ENCODE peak calls at places on chromosomes 11 and 22, in nine cellular contexts. One of them, this sample, is unnamed.

GRCh38 chr22:38788417-38788816 is 5.5 kb downstream of the DNAL4 start:
- DNase-seq in activated CD4-positive, alpha-beta T cell treated with anti-CD3 and anti-CD28 coated beads for 36 hours: no peak
- DNase-seq in GM23248: peak
- DNase-seq in Peyer's patch: no peak
- DNase-seq in NCI-H1092 treated with DMSO at 0.1 percent for 48 hours: peak
- DNase-seq in AML-193: no peak
- DNase-seq in CD4-positive, alpha-beta T cell: no peak
- DNase-seq in tibial artery: peak
- DNase-seq in AG04450: peak
- DNase-seq in this sample: peak

GRCh38 chr11:7547091-7547490 is 33.3 kb downstream of the PPFIBP2 start:
- DNase-seq in activated CD4-positive, alpha-beta T cell treated with anti-CD3 and anti-CD28 coated beads for 36 hours: no peak
- DNase-seq in GM23248: no peak
- DNase-seq in Peyer's patch: no peak
- DNase-seq in NCI-H1092 treated with DMSO at 0.1 percent for 48 hours: no peak
- DNase-seq in AML-193: no peak
- DNase-seq in CD4-positive, alpha-beta T cell: no peak
- DNase-seq in tibial artery: no peak
- DNase-seq in AG04450: no peak
- DNase-seq in this sample: no peak

GRCh38 chr22:49701380-49702067 is 126.1 kb downstream of the BRD1 start:
- DNase-seq in activated CD4-positive, alpha-beta T cell treated with anti-CD3 and anti-CD28 coated beads for 36 hours: peak
- DNase-seq in GM23248: no peak
- DNase-seq in Peyer's patch: no peak
- DNase-seq in NCI-H1092 treated with DMSO at 0.1 percent for 48 hours: no peak
- DNase-seq in AML-193: peak
- DNase-seq in CD4-positive, alpha-beta T cell: no peak
- DNase-seq in tibial artery: no peak
- DNase-seq in AG04450: no peak
- DNase-seq in this sample: no peak

GRCh38 chr11:65274734-65275682 is 13.2 kb downstream of the POLA2 start:
- DNase-seq in activated CD4-positive, alpha-beta T cell treated with anti-CD3 and anti-CD28 coated beads for 36 hours: peak
- DNase-seq in GM23248: peak
- DNase-seq in Peyer's patch: no peak
- DNase-seq in NCI-H1092 treated with DMSO at 0.1 percent for 48 hours: peak
- DNase-seq in AML-193: peak
- DNase-seq in CD4-positive, alpha-beta T cell: no peak
- DNase-seq in tibial artery: peak
- DNase-seq in AG04450: peak
- DNase-seq in this sample: peak

GRCh38 chr11:130585545-130585944 is 137.1 kb downstream of the ADAMTS15 start:
- DNase-seq in activated CD4-positive, alpha-beta T cell treated with anti-CD3 and anti-CD28 coated beads for 36 hours: no peak
- DNase-seq in GM23248: peak
- DNase-seq in Peyer's patch: no peak
- DNase-seq in NCI-H1092 treated with DMSO at 0.1 percent for 48 hours: no peak
- DNase-seq in AML-193: no peak
- DNase-seq in CD4-positive, alpha-beta T cell: no peak
- DNase-seq in tibial artery: no peak
- DNase-seq in AG04450: no peak
- DNase-seq in this sample: peak

GRCh38 chr11:92576315-92576714 is 351.7 kb downstream of the FAT3 start:
- DNase-seq in activated CD4-positive, alpha-beta T cell treated with anti-CD3 and anti-CD28 coated beads for 36 hours: no peak
- DNase-seq in GM23248: no peak
- DNase-seq in Peyer's patch: no peak
- DNase-seq in NCI-H1092 treated with DMSO at 0.1 percent for 48 hours: no peak
- DNase-seq in AML-193: no peak
- DNase-seq in CD4-positive, alpha-beta T cell: no peak
- DNase-seq in tibial artery: no peak
- DNase-seq in AG04450: no peak
- DNase-seq in this sample: no peak

GRCh38 chr22:43855431-43855830 is 6.9 kb downstream of the SULT4A1 start:
- DNase-seq in activated CD4-positive, alpha-beta T cell treated with anti-CD3 and anti-CD28 coated beads for 36 hours: no peak
- DNase-seq in GM23248: no peak
- DNase-seq in Peyer's patch: peak
- DNase-seq in NCI-H1092 treated with DMSO at 0.1 percent for 48 hours: no peak
- DNase-seq in AML-193: no peak
- DNase-seq in CD4-positive, alpha-beta T cell: no peak
- DNase-seq in tibial artery: no peak
- DNase-seq in AG04450: no peak
- DNase-seq in this sample: no peak

GRCh38 chr11:63845305-63845704 is 6.4 kb downstream of the MARK2 start:
- DNase-seq in activated CD4-positive, alpha-beta T cell treated with anti-CD3 and anti-CD28 coated beads for 36 hours: no peak
- DNase-seq in GM23248: peak
- DNase-seq in Peyer's patch: no peak
- DNase-seq in NCI-H1092 treated with DMSO at 0.1 percent for 48 hours: no peak
- DNase-seq in AML-193: no peak
- DNase-seq in CD4-positive, alpha-beta T cell: no peak
- DNase-seq in tibial artery: no peak
- DNase-seq in AG04450: peak
- DNase-seq in this sample: peak

GRCh38 chr11:85821636-85822035 is 10.7 kb upstream of the SYTL2 start:
- DNase-seq in activated CD4-positive, alpha-beta T cell treated with anti-CD3 and anti-CD28 coated beads for 36 hours: peak
- DNase-seq in GM23248: peak
- DNase-seq in Peyer's patch: no peak
- DNase-seq in NCI-H1092 treated with DMSO at 0.1 percent for 48 hours: no peak
- DNase-seq in AML-193: no peak
- DNase-seq in CD4-positive, alpha-beta T cell: no peak
- DNase-seq in tibial artery: no peak
- DNase-seq in AG04450: no peak
- DNase-seq in this sample: peak

GRCh38 chr11:72278911-72279310 is 34.9 kb upstream of the PHOX2A start:
- DNase-seq in activated CD4-positive, alpha-beta T cell treated with anti-CD3 and anti-CD28 coated beads for 36 hours: no peak
- DNase-seq in GM23248: peak
- DNase-seq in Peyer's patch: no peak
- DNase-seq in NCI-H1092 treated with DMSO at 0.1 percent for 48 hours: no peak
- DNase-seq in AML-193: no peak
- DNase-seq in CD4-positive, alpha-beta T cell: no peak
- DNase-seq in tibial artery: no peak
- DNase-seq in AG04450: no peak
- DNase-seq in this sample: peak

GRCh38 chr11:107576497-107577086 is 11.1 kb upstream of the ALKBH8 start:
- DNase-seq in activated CD4-positive, alpha-beta T cell treated with anti-CD3 and anti-CD28 coated beads for 36 hours: peak
- DNase-seq in GM23248: peak
- DNase-seq in Peyer's patch: no peak
- DNase-seq in NCI-H1092 treated with DMSO at 0.1 percent for 48 hours: peak
- DNase-seq in AML-193: peak
- DNase-seq in CD4-positive, alpha-beta T cell: no peak
- DNase-seq in tibial artery: peak
- DNase-seq in AG04450: no peak
- DNase-seq in this sample: peak

GRCh38 chr11:45736424-45736823 is 68.5 kb upstream of the SLC35C1 start:
- DNase-seq in activated CD4-positive, alpha-beta T cell treated with anti-CD3 and anti-CD28 coated beads for 36 hours: no peak
- DNase-seq in GM23248: peak
- DNase-seq in Peyer's patch: no peak
- DNase-seq in NCI-H1092 treated with DMSO at 0.1 percent for 48 hours: no peak
- DNase-seq in AML-193: no peak
- DNase-seq in CD4-positive, alpha-beta T cell: no peak
- DNase-seq in tibial artery: peak
- DNase-seq in AG04450: no peak
- DNase-seq in this sample: peak

GRCh38 chr11:8069771-8070170 is 11.2 kb upstream of the TUB start:
- DNase-seq in activated CD4-positive, alpha-beta T cell treated with anti-CD3 and anti-CD28 coated beads for 36 hours: no peak
- DNase-seq in GM23248: no peak
- DNase-seq in Peyer's patch: no peak
- DNase-seq in NCI-H1092 treated with DMSO at 0.1 percent for 48 hours: no peak
- DNase-seq in AML-193: no peak
- DNase-seq in CD4-positive, alpha-beta T cell: no peak
- DNase-seq in tibial artery: peak
- DNase-seq in AG04450: no peak
- DNase-seq in this sample: no peak

GRCh38 chr11:1392111-1392510 is 2.4 kb downstream of the BRSK2 start:
- DNase-seq in activated CD4-positive, alpha-beta T cell treated with anti-CD3 and anti-CD28 coated beads for 36 hours: no peak
- DNase-seq in GM23248: no peak
- DNase-seq in Peyer's patch: no peak
- DNase-seq in NCI-H1092 treated with DMSO at 0.1 percent for 48 hours: peak
- DNase-seq in AML-193: no peak
- DNase-seq in CD4-positive, alpha-beta T cell: no peak
- DNase-seq in tibial artery: no peak
- DNase-seq in AG04450: no peak
- DNase-seq in this sample: no peak

GRCh38 chr22:41382610-41383009 is 868 bp downstream of the TEF start:
- DNase-seq in activated CD4-positive, alpha-beta T cell treated with anti-CD3 and anti-CD28 coated beads for 36 hours: no peak
- DNase-seq in GM23248: peak
- DNase-seq in Peyer's patch: no peak
- DNase-seq in NCI-H1092 treated with DMSO at 0.1 percent for 48 hours: no peak
- DNase-seq in AML-193: no peak
- DNase-seq in CD4-positive, alpha-beta T cell: no peak
- DNase-seq in tibial artery: no peak
- DNase-seq in AG04450: no peak
- DNase-seq in this sample: no peak

GRCh38 chr11:93541884-93542752 is 1.1 kb downstream of the SMCO4 start:
- DNase-seq in activated CD4-positive, alpha-beta T cell treated with anti-CD3 and anti-CD28 coated beads for 36 hours: peak
- DNase-seq in GM23248: peak
- DNase-seq in Peyer's patch: peak
- DNase-seq in NCI-H1092 treated with DMSO at 0.1 percent for 48 hours: peak
- DNase-seq in AML-193: peak
- DNase-seq in CD4-positive, alpha-beta T cell: peak
- DNase-seq in tibial artery: peak
- DNase-seq in AG04450: no peak
- DNase-seq in this sample: peak

GRCh38 chr11:73838443-73839122 is 38.1 kb downstream of the COA4 start:
- DNase-seq in activated CD4-positive, alpha-beta T cell treated with anti-CD3 and anti-CD28 coated beads for 36 hours: no peak
- DNase-seq in GM23248: peak
- DNase-seq in Peyer's patch: no peak
- DNase-seq in NCI-H1092 treated with DMSO at 0.1 percent for 48 hours: no peak
- DNase-seq in AML-193: no peak
- DNase-seq in CD4-positive, alpha-beta T cell: no peak
- DNase-seq in tibial artery: no peak
- DNase-seq in AG04450: no peak
- DNase-seq in this sample: no peak

GRCh38 chr11:59615132-59615636 is 390 bp downstream of the OSBP start:
- DNase-seq in activated CD4-positive, alpha-beta T cell treated with anti-CD3 and anti-CD28 coated beads for 36 hours: peak
- DNase-seq in GM23248: peak
- DNase-seq in Peyer's patch: peak
- DNase-seq in NCI-H1092 treated with DMSO at 0.1 percent for 48 hours: peak
- DNase-seq in AML-193: no peak
- DNase-seq in CD4-positive, alpha-beta T cell: peak
- DNase-seq in tibial artery: peak
- DNase-seq in AG04450: no peak
- DNase-seq in this sample: peak

GRCh38 chr11:76656571-76657081 is 13.9 kb downstream of the LRRC32 start:
- DNase-seq in activated CD4-positive, alpha-beta T cell treated with anti-CD3 and anti-CD28 coated beads for 36 hours: no peak
- DNase-seq in GM23248: no peak
- DNase-seq in Peyer's patch: peak
- DNase-seq in NCI-H1092 treated with DMSO at 0.1 percent for 48 hours: no peak
- DNase-seq in AML-193: no peak
- DNase-seq in CD4-positive, alpha-beta T cell: no peak
- DNase-seq in tibial artery: peak
- DNase-seq in AG04450: no peak
- DNase-seq in this sample: no peak

GRCh38 chr11:100682247-100682969 is 4.7 kb upstream of the ARHGAP42 start:
- DNase-seq in activated CD4-positive, alpha-beta T cell treated with anti-CD3 and anti-CD28 coated beads for 36 hours: no peak
- DNase-seq in GM23248: peak
- DNase-seq in Peyer's patch: no peak
- DNase-seq in NCI-H1092 treated with DMSO at 0.1 percent for 48 hours: peak
- DNase-seq in AML-193: no peak
- DNase-seq in CD4-positive, alpha-beta T cell: no peak
- DNase-seq in tibial artery: no peak
- DNase-seq in AG04450: no peak
- DNase-seq in this sample: no peak

GRCh38 chr11:126355926-126356897 is 726 bp downstream of the ST3GAL4 start:
- DNase-seq in activated CD4-positive, alpha-beta T cell treated with anti-CD3 and anti-CD28 coated beads for 36 hours: peak
- DNase-seq in GM23248: peak
- DNase-seq in Peyer's patch: no peak
- DNase-seq in NCI-H1092 treated with DMSO at 0.1 percent for 48 hours: no peak
- DNase-seq in AML-193: peak
- DNase-seq in CD4-positive, alpha-beta T cell: no peak
- DNase-seq in tibial artery: no peak
- DNase-seq in AG04450: no peak
- DNase-seq in this sample: peak

GRCh38 chr11:68441466-68442230 is 18.9 kb upstream of the PPP6R3 start:
- DNase-seq in activated CD4-positive, alpha-beta T cell treated with anti-CD3 and anti-CD28 coated beads for 36 hours: no peak
- DNase-seq in GM23248: peak
- DNase-seq in Peyer's patch: no peak
- DNase-seq in NCI-H1092 treated with DMSO at 0.1 percent for 48 hours: peak
- DNase-seq in AML-193: no peak
- DNase-seq in CD4-positive, alpha-beta T cell: no peak
- DNase-seq in tibial artery: no peak
- DNase-seq in AG04450: no peak
- DNase-seq in this sample: no peak

GRCh38 chr11:117309310-117309709 is 6.7 kb downstream of the BACE1 start:
- DNase-seq in activated CD4-positive, alpha-beta T cell treated with anti-CD3 and anti-CD28 coated beads for 36 hours: no peak
- DNase-seq in GM23248: no peak
- DNase-seq in Peyer's patch: no peak
- DNase-seq in NCI-H1092 treated with DMSO at 0.1 percent for 48 hours: no peak
- DNase-seq in AML-193: no peak
- DNase-seq in CD4-positive, alpha-beta T cell: no peak
- DNase-seq in tibial artery: no peak
- DNase-seq in AG04450: no peak
- DNase-seq in this sample: no peak

GRCh38 chr11:14186376-14186775 is 172.6 kb downstream of the RRAS2 start:
- DNase-seq in activated CD4-positive, alpha-beta T cell treated with anti-CD3 and anti-CD28 coated beads for 36 hours: no peak
- DNase-seq in GM23248: no peak
- DNase-seq in Peyer's patch: no peak
- DNase-seq in NCI-H1092 treated with DMSO at 0.1 percent for 48 hours: no peak
- DNase-seq in AML-193: no peak
- DNase-seq in CD4-positive, alpha-beta T cell: no peak
- DNase-seq in tibial artery: no peak
- DNase-seq in AG04450: no peak
- DNase-seq in this sample: no peak

GRCh38 chr11:63670738-63671321 is 346 bp downstream of the ATL3 start:
- DNase-seq in activated CD4-positive, alpha-beta T cell treated with anti-CD3 and anti-CD28 coated beads for 36 hours: peak
- DNase-seq in GM23248: peak
- DNase-seq in Peyer's patch: peak
- DNase-seq in NCI-H1092 treated with DMSO at 0.1 percent for 48 hours: peak
- DNase-seq in AML-193: peak
- DNase-seq in CD4-positive, alpha-beta T cell: peak
- DNase-seq in tibial artery: peak
- DNase-seq in AG04450: no peak
- DNase-seq in this sample: peak

GRCh38 chr11:125968363-125968762 is 22.5 kb downstream of the VSIG10L2 start:
- DNase-seq in activated CD4-positive, alpha-beta T cell treated with anti-CD3 and anti-CD28 coated beads for 36 hours: no peak
- DNase-seq in GM23248: no peak
- DNase-seq in Peyer's patch: no peak
- DNase-seq in NCI-H1092 treated with DMSO at 0.1 percent for 48 hours: no peak
- DNase-seq in AML-193: peak
- DNase-seq in CD4-positive, alpha-beta T cell: no peak
- DNase-seq in tibial artery: no peak
- DNase-seq in AG04450: no peak
- DNase-seq in this sample: peak

GRCh38 chr22:19767427-19768380 is 7.1 kb downstream of the TBX1 start:
- DNase-seq in activated CD4-positive, alpha-beta T cell treated with anti-CD3 and anti-CD28 coated beads for 36 hours: no peak
- DNase-seq in GM23248: no peak
- DNase-seq in Peyer's patch: no peak
- DNase-seq in NCI-H1092 treated with DMSO at 0.1 percent for 48 hours: no peak
- DNase-seq in AML-193: no peak
- DNase-seq in CD4-positive, alpha-beta T cell: no peak
- DNase-seq in tibial artery: peak
- DNase-seq in AG04450: no peak
- DNase-seq in this sample: no peak

GRCh38 chr11:102304686-102305085 is 12.6 kb upstream of the BIRC3 start:
- DNase-seq in activated CD4-positive, alpha-beta T cell treated with anti-CD3 and anti-CD28 coated beads for 36 hours: no peak
- DNase-seq in GM23248: no peak
- DNase-seq in Peyer's patch: no peak
- DNase-seq in NCI-H1092 treated with DMSO at 0.1 percent for 48 hours: no peak
- DNase-seq in AML-193: no peak
- DNase-seq in CD4-positive, alpha-beta T cell: no peak
- DNase-seq in tibial artery: no peak
- DNase-seq in AG04450: no peak
- DNase-seq in this sample: no peak

GRCh38 chr22:25928038-25928437 is 186.1 kb downstream of the MYO18B start:
- DNase-seq in activated CD4-positive, alpha-beta T cell treated with anti-CD3 and anti-CD28 coated beads for 36 hours: no peak
- DNase-seq in GM23248: no peak
- DNase-seq in Peyer's patch: no peak
- DNase-seq in NCI-H1092 treated with DMSO at 0.1 percent for 48 hours: peak
- DNase-seq in AML-193: no peak
- DNase-seq in CD4-positive, alpha-beta T cell: no peak
- DNase-seq in tibial artery: no peak
- DNase-seq in AG04450: no peak
- DNase-seq in this sample: no peak

GRCh38 chr22:45805413-45805812 is 133.8 kb downstream of the ATXN10 start:
- DNase-seq in activated CD4-positive, alpha-beta T cell treated with anti-CD3 and anti-CD28 coated beads for 36 hours: no peak
- DNase-seq in GM23248: peak
- DNase-seq in Peyer's patch: no peak
- DNase-seq in NCI-H1092 treated with DMSO at 0.1 percent for 48 hours: no peak
- DNase-seq in AML-193: no peak
- DNase-seq in CD4-positive, alpha-beta T cell: no peak
- DNase-seq in tibial artery: no peak
- DNase-seq in AG04450: no peak
- DNase-seq in this sample: peak

GRCh38 chr22:39979048-39979447 is 15.7 kb upstream of the FAM83F start:
- DNase-seq in activated CD4-positive, alpha-beta T cell treated with anti-CD3 and anti-CD28 coated beads for 36 hours: no peak
- DNase-seq in GM23248: no peak
- DNase-seq in Peyer's patch: no peak
- DNase-seq in NCI-H1092 treated with DMSO at 0.1 percent for 48 hours: no peak
- DNase-seq in AML-193: no peak
- DNase-seq in CD4-positive, alpha-beta T cell: no peak
- DNase-seq in tibial artery: no peak
- DNase-seq in AG04450: no peak
- DNase-seq in this sample: no peak

This sample was measured in epithelial cell of esophagus.